ENCODE peak calls at places on chromosomes 1 and 21, in six cellular contexts. B is left ventricle myocardium inferior; L is SJSA1; M is fibroblast of lung; K is pancreas; T is CD8-positive, alpha-beta T cell. W is an unnamed sample.
A peak's percentile ranks its signal among the peaks of the same experiment; 100 is the strongest.

GRCh38 chr1:21635138-21635535 is 34.0 kb downstream of the RAP1GAP start:
- DNase-seq in K (no peak), T (no peak), L (no peak), M (no peak), B (no peak), W (no peak)

GRCh38 chr1:222654849-222655248 is 37.0 kb downstream of the MIA3 start:
- DNase-seq in T (peak; percentile 71), M (no peak), L (no peak), B (no peak), K (no peak), W (no peak)

GRCh38 chr1:52403566-52404115 is 582 bp downstream of the ORC1 start:
- DNase-seq in L (peak; percentile 54), T (peak; percentile 44), M (peak; percentile 81), K (no peak), B (no peak), W (no peak)

GRCh38 chr1:162040657-162041056 is 17.0 kb upstream of the OLFML2B start:
- DNase-seq in T (no peak), M (peak; percentile 58), K (no peak), L (no peak), B (no peak), W (no peak)

GRCh38 chr1:242243472-242243871 is 244.6 kb upstream of the MAP1LC3C start:
- DNase-seq in B (no peak), T (no peak), K (no peak), L (no peak), M (peak; percentile 1), W (peak; percentile 13)

GRCh38 chr1:10943991-10944730 is 68.3 kb upstream of the TARDBP start:
- DNase-seq in M (peak; percentile 34), T (no peak), L (no peak), K (peak; percentile 63), B (no peak), W (no peak)

GRCh38 chr1:16181887-16182719 is 26.2 kb upstream of the EPHA2 start:
- DNase-seq in L (peak; percentile 96), M (peak; percentile 91), K (no peak), T (no peak), B (peak; percentile 84), W (no peak)

GRCh38 chr21:43188712-43189151 is 19.9 kb downstream of the CRYAA start:
- DNase-seq in T (no peak), L (peak; percentile 34), M (no peak), K (peak; percentile 56), B (no peak), W (no peak)

GRCh38 chr1:110513511-110513910 is 5.5 kb downstream of the KCNA10 start:
- DNase-seq in K (no peak), M (no peak), B (no peak), T (no peak), L (no peak), W (no peak)

GRCh38 chr1:216020743-216021345 is 402.4 kb downstream of the USH2A start:
- DNase-seq in B (no peak), M (no peak), K (no peak), T (no peak), L (no peak), W (no peak)

GRCh38 chr1:173669491-173669941 is at the start of gene ANKRD45:
- DNase-seq in B (peak; percentile 22), L (no peak), T (no peak), K (peak; percentile 65), M (peak; percentile 45), W (peak; percentile 17)

GRCh38 chr1:213082778-213083445 is 31.9 kb downstream of the RPS6KC1 start:
- DNase-seq in T (no peak), K (no peak), M (no peak), L (no peak), B (no peak), W (no peak)

GRCh38 chr1:8600336-8600735 is 217.1 kb downstream of the RERE start:
- DNase-seq in M (no peak), L (no peak), K (no peak), T (no peak), B (no peak), W (no peak)

GRCh38 chr21:37155216-37155615 is 82.2 kb downstream of the TTC3 start:
- DNase-seq in L (no peak), B (no peak), M (no peak), T (no peak), K (no peak), W (no peak)

GRCh38 chr21:38813143-38813542 is 7.4 kb downstream of the ETS2 start:
- DNase-seq in T (no peak), B (no peak), L (peak; percentile 17), M (no peak), K (no peak), W (no peak)

GRCh38 chr1:153566414-153567371 is 1.0 kb upstream of the S100A2 start:
- DNase-seq in M (peak; percentile 98), K (peak; percentile 79), T (peak; percentile 90), B (peak; percentile 92), L (peak; percentile 100), W (peak; percentile 47)

GRCh38 chr21:19899645-19900044 is 1098.6 kb upstream of the NCAM2 start:
- DNase-seq in B (no peak), M (no peak), T (no peak), L (no peak), K (no peak), W (no peak)

GRCh38 chr1:210438928-210439841 is 110.5 kb downstream of the HHAT start:
- DNase-seq in M (peak; percentile 49), T (no peak), L (peak; percentile 91), K (no peak), B (no peak), W (no peak)

GRCh38 chr1:97013904-97014303 is 292.3 kb downstream of the PTBP2 start:
- DNase-seq in B (no peak), M (peak; percentile 86), K (no peak), L (no peak), T (no peak), W (no peak)

GRCh38 chr1:214739621-214740238 is 136.7 kb downstream of the CENPF start:
- DNase-seq in K (no peak), L (no peak), T (no peak), B (no peak), M (no peak), W (no peak)

GRCh38 chr1:114154146-114154962 is 685 bp upstream of the SYT6 start:
- DNase-seq in T (no peak), K (no peak), M (peak; percentile 13), L (no peak), B (no peak), W (no peak)

DNA sequence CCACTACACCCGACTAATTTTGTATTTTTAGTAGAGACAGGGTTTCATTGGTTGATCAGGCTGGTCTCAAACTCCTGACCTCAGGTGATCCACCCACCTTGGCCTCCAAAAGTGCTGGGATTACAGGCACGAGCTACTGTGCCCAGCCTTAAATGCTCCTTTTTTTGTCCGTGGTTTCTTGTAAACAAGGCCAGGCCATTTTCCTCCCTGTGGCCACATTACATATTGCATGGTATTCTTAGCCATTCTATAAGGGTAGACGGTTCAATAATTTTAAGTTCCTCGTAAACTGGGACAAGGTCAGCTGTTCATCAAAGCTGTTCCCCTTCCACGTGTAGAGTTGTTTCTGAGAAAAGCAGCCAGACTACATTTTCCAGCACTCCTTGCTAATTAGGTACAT is 10.3 kb upstream of the LUZP1 start:
- DNase-seq in K (no peak), L (no peak), M (peak; percentile 41), T (no peak), B (no peak), W (no peak)
- H3K27ac ChIP-seq in K (no peak overlapping the region), L (no peak overlapping the region), M (no peak overlapping the region), T (no peak overlapping the region), B (peak overlapping the region; percentile 97), W (no peak overlapping the region)

GRCh38 chr1:12434686-12435085 is 183.3 kb downstream of the DHRS3 start:
- DNase-seq in T (no peak), M (no peak), L (no peak), B (no peak), K (no peak), W (no peak)

GRCh38 chr1:12433323-12434053 is 184.5 kb downstream of the DHRS3 start:
- DNase-seq in L (no peak), B (peak; percentile 61), K (peak; percentile 61), T (no peak), M (peak; percentile 68), W (no peak)

GRCh38 chr1:12435639-12436344 is 182.2 kb downstream of the DHRS3 start:
- DNase-seq in B (no peak), L (no peak), K (no peak), M (no peak), T (no peak), W (no peak)

GRCh38 chr1:12432897-12433296 is 185.1 kb downstream of the DHRS3 start:
- DNase-seq in L (no peak), B (no peak), K (no peak), M (no peak), T (no peak), W (no peak)

DNA sequence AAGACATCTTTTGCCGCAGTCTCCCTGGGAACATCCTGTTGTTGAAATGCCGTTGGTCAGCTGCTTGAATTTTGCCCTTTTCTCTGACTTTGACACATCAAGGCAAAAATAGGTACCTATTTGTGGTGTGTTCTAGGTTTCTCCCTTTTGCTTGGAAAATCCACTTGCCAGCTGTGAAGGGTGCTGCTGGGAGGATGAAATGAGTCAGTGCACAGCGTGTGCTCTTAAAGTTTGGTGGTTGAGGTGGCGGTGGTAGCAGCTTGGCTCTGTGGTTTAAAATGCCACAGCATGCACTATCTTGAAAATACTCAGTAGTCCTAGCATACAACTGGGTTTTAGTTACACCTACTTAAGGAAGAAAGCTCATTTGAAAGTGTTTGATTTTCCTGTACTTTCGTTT is 183.8 kb downstream of the DHRS3 start:
- DNase-seq in M (peak; percentile 71), L (no peak), B (no peak), T (peak; percentile 60), K (no peak), W (no peak)
- H3K27ac ChIP-seq in M (no peak overlapping the region), L (peak overlapping the region; percentile 6), B (peak overlapping the region; percentile 84), T (no peak overlapping the region), K (peak overlapping the region; percentile 50), W (no peak overlapping the region)

GRCh38 chr21:45330075-45330781 is 42.5 kb upstream of the POFUT2 start:
- DNase-seq in K (peak; percentile 56), B (peak; percentile 12), L (peak; percentile 95), T (no peak), M (peak; percentile 87), W (no peak)
- H3K27ac ChIP-seq in K (peak overlapping the region; percentile 90), B (no peak overlapping the region), L (peak overlapping the region; percentile 85), T (no peak overlapping the region), M (peak overlapping the region; percentile 66), W (no peak overlapping the region)

DNA sequence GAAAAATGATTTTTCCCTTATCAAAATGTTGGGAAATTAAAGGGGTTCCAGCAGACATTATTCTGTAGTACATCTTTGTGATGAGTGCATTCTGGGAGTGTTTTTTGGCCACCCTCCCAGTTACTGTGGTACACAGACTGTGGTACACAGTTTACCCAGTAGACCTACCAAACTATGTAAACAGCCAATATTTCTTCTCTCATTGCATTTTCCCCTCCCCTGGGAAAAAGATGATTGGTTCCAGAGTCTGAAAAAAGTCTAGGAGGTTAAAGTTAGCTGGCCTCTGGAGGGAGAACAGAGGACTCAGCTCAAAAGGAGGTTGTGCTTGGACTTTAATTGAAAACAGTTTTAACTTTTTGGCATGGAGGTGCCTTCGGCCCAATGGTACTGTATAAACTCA is 42.5 kb downstream of the PGM1 start:
- DNase-seq in M (peak; percentile 68), K (no peak), T (no peak), L (no peak), B (no peak), W (no peak)
- H3K27ac ChIP-seq in M (no peak overlapping the region), K (no peak overlapping the region), T (no peak overlapping the region), L (no peak overlapping the region), B (no peak overlapping the region), W (no peak overlapping the region)

GRCh38 chr1:64471218-64471719 is 1.3 kb downstream of the CACHD1 start:
- DNase-seq in K (peak; percentile 77), T (no peak), B (peak; percentile 25), L (no peak), M (peak; percentile 28), W (peak; percentile 14)
- H3K27ac ChIP-seq in K (peak overlapping the region; percentile 25), T (no peak overlapping the region), B (peak overlapping the region; percentile 87), L (no peak overlapping the region), M (no peak overlapping the region), W (no peak overlapping the region)

W was measured in substantia nigra.